ENCODE peak calls at places on chromosomes 3 and 15, in four cellular contexts. U, Z, D and R are unnamed samples.
A peak's percentile ranks its signal among the peaks of the same experiment; 100 is the strongest.

GRCh38 chr15:49530106-49530505 is 90.5 kb downstream of the FAM227B start:
- DNase-seq in U (no peak), Z (no peak), D (no peak), R (peak; percentile 7)

GRCh38 chr15:83099290-83099689 is 8.2 kb upstream of the TM6SF1 start:
- DNase-seq in U (peak; percentile 40), Z (no peak), D (no peak), R (no peak)

GRCh38 chr3:56633201-56633600 is 49.9 kb downstream of the TASOR start:
- DNase-seq in U (no peak), Z (no peak), D (no peak), R (no peak)

GRCh38 chr3:171711461-171711860 is 98.8 kb downstream of the PLD1 start:
- DNase-seq in U (no peak), Z (no peak), D (no peak), R (no peak)

GRCh38 chr3:178901204-178901603 is 170.4 kb downstream of the ZMAT3 start:
- DNase-seq in U (no peak), Z (no peak), D (no peak), R (no peak)

GRCh38 chr3:126484148-126484547 is 8.5 kb upstream of the ZXDC start:
- DNase-seq in U (no peak), Z (no peak), D (no peak), R (no peak)

GRCh38 chr15:94421711-94422110 is 190.3 kb downstream of the MCTP2 start:
- DNase-seq in U (no peak), Z (no peak), D (no peak), R (no peak)

GRCh38 chr3:38039899-38040261 is 872 bp downstream of the DLEC1 start:
- DNase-seq in U (peak; percentile 63), Z (no peak), D (no peak), R (no peak)

GRCh38 chr3:87247086-87247781 is 20.1 kb downstream of the CHMP2B start:
- DNase-seq in U (no peak), Z (no peak), D (no peak), R (no peak)

GRCh38 chr3:84039091-84039490 is 919.7 kb upstream of the CADM2 start:
- DNase-seq in U (no peak), Z (no peak), D (no peak), R (no peak)

GRCh38 chr3:24829011-24829581 is 334.4 kb upstream of the THRB start:
- DNase-seq in U (no peak), Z (no peak), D (no peak), R (no peak)

GRCh38 chr3:46812237-46812791 is 50.9 kb downstream of the MYL3 start:
- DNase-seq in U (peak; percentile 89), Z (peak; percentile 72), D (no peak), R (peak; percentile 67)

GRCh38 chr3:85939026-85939616 is 980.3 kb downstream of the CADM2 start:
- DNase-seq in U (no peak), Z (no peak), D (no peak), R (no peak)

GRCh38 chr3:49759226-49759625 is 27.1 kb downstream of the IP6K1 start:
- DNase-seq in U (no peak), Z (no peak), D (no peak), R (no peak)

GRCh38 chr15:69459063-69459462 is 6.4 kb downstream of the RPLP1 start:
- DNase-seq in U (no peak), Z (no peak), D (no peak), R (no peak)

GRCh38 chr3:148233403-148233802 is 464.3 kb upstream of the AGTR1 start:
- DNase-seq in U (no peak), Z (no peak), D (no peak), R (no peak)

GRCh38 chr3:194381460-194381875 is 11.9 kb upstream of the LRRC15 start:
- DNase-seq in U (no peak), Z (no peak), D (peak; percentile 38), R (no peak)

GRCh38 chr3:145952541-145952940 is 208.4 kb downstream of the PLOD2 start:
- DNase-seq in U (no peak), Z (no peak), D (no peak), R (no peak)

GRCh38 chr3:172516318-172517214 is 6.7 kb downstream of the TNFSF10 start:
- DNase-seq in U (no peak), Z (no peak), D (no peak), R (no peak)

GRCh38 chr15:54131410-54131809 is 153.2 kb downstream of the UNC13C start:
- DNase-seq in U (no peak), Z (no peak), D (no peak), R (no peak)

GRCh38 chr3:14540209-14540575 is at the start of gene GRIP2:
- DNase-seq in U (no peak), Z (no peak), D (no peak), R (no peak)

GRCh38 chr3:129777806-129778205 is 115.7 kb downstream of the TMCC1 start:
- DNase-seq in U (no peak), Z (no peak), D (no peak), R (no peak)

GRCh38 chr3:14489641-14490040 is 50.5 kb downstream of the GRIP2 start:
- DNase-seq in U (no peak), Z (no peak), D (no peak), R (no peak)

GRCh38 chr15:63292241-63292640 is 14.8 kb downstream of the APH1B start:
- DNase-seq in U (peak; percentile 17), Z (no peak), D (no peak), R (no peak)

GRCh38 chr3:44529927-44530326 is 25.1 kb upstream of the ZKSCAN7 start:
- DNase-seq in U (peak; percentile 37), Z (no peak), D (peak; percentile 10), R (no peak)

GRCh38 chr3:122789585-122790273 is 3.9 kb downstream of the HSPBAP1 start:
- DNase-seq in U (no peak), Z (no peak), D (no peak), R (no peak)

GRCh38 chr3:101193957-101194356 is 126.4 kb downstream of the IMPG2 start:
- DNase-seq in U (no peak), Z (no peak), D (no peak), R (no peak)

GRCh38 chr3:172096881-172097420 is 57.6 kb downstream of the FNDC3B start:
- DNase-seq in U (peak; percentile 77), Z (no peak), D (no peak), R (peak; percentile 46)

GRCh38 chr3:38129058-38129457 is 7.9 kb downstream of the ACAA1 start:
- DNase-seq in U (no peak), Z (no peak), D (no peak), R (no peak)

GRCh38 chr3:127734754-127735473 is 62.2 kb downstream of the ABTB1 start:
- DNase-seq in U (no peak), Z (no peak), D (no peak), R (no peak)

GRCh38 chr3:14429689-14430452 is 27.5 kb downstream of the SLC6A6 start:
- DNase-seq in U (peak; percentile 69), Z (no peak), D (no peak), R (no peak)

GRCh38 chr15:39869858-39870515 is 50.1 kb downstream of the GPR176 start:
- DNase-seq in U (no peak), Z (no peak), D (no peak), R (no peak)

GRCh38 chr3:192068464-192069254 is 607.7 kb downstream of the PYDC2 start:
- DNase-seq in U (no peak), Z (no peak), D (no peak), R (no peak)

GRCh38 chr3:14649466-14649865 is 2.1 kb upstream of the CCDC174 start:
- DNase-seq in U (no peak), Z (no peak), D (no peak), R (no peak)

GRCh38 chr3:45870099-45870498 is 16.2 kb upstream of the CCR9 start:
- DNase-seq in U (no peak), Z (peak; percentile 33), D (no peak), R (no peak)

GRCh38 chr3:99918720-99919119 is 101.1 kb downstream of the CMSS1 start:
- DNase-seq in U (no peak), Z (no peak), D (no peak), R (no peak)

GRCh38 chr3:115169808-115170207 is 22.7 kb upstream of the ZBTB20 start:
- DNase-seq in U (no peak), Z (no peak), D (no peak), R (no peak)

GRCh38 chr3:188788621-188789081 is 383.1 kb upstream of the TPRG1 start:
- DNase-seq in U (no peak), Z (peak; percentile 58), D (no peak), R (no peak)

GRCh38 chr15:32676095-32676643 is 34.7 kb downstream of the SCG5 start:
- DNase-seq in U (no peak), Z (no peak), D (no peak), R (no peak)